ENCODE peak calls at places on chromosomes 6 and 20, in ten cellular contexts. F is GM13976; V is frontal cortex; K is GM19239; R is GM12891; M is activated CD8-positive, alpha-beta memory T cell treated with anti-CD3 and anti-CD28 coated beads for 4 hours; Z is NCI-H146; D is ELF-1; C is RWPE1; A is AG04450. J is an unnamed sample.

GRCh38 chr6:84645563-84646266 is 118.7 kb downstream of the TBX18 start:
- DNase-seq in F (no peak), V (no peak), K (no peak), R (no peak), M (no peak), Z (no peak), D (no peak), C (peak; percentile 38), A (no peak), J (no peak)

GRCh38 chr6:142088858-142089216 is 43.9 kb upstream of the GJE1 start:
- DNase-seq in F (no peak), V (no peak), K (no peak), R (peak; percentile 7), M (no peak), Z (peak; percentile 9), D (peak; percentile 81), C (peak; percentile 71), A (peak; percentile 3), J (no peak)

GRCh38 chr6:126094411-126094810 is 108.1 kb downstream of the TRMT11 start:
- DNase-seq in F (no peak), V (no peak), K (no peak), R (no peak), M (no peak), Z (no peak), D (no peak), C (no peak), A (no peak), J (no peak)

GRCh38 chr6:73514746-73515110 is 6.1 kb downstream of the EEF1A1 start:
- DNase-seq in F (no peak), V (no peak), K (no peak), R (no peak), M (no peak), Z (no peak), D (no peak), C (no peak), A (no peak), J (no peak)

GRCh38 chr20:11112837-11113236 is 439.0 kb upstream of the JAG1 start:
- DNase-seq in F (no peak), V (no peak), K (no peak), R (no peak), M (no peak), Z (peak; percentile 23), D (no peak), C (no peak), A (no peak), J (no peak)

GRCh38 chr6:73264446-73264845 is 1.4 kb upstream of the KHDC1 start:
- DNase-seq in F (no peak), V (no peak), K (no peak), R (no peak), M (no peak), Z (no peak), D (peak; percentile 9), C (peak; percentile 94), A (no peak), J (no peak)

GRCh38 chr6:56727097-56727845 is 84.6 kb upstream of the DST start:
- DNase-seq in F (no peak), V (no peak), K (no peak), R (no peak), M (no peak), Z (no peak), D (no peak), C (no peak), A (no peak), J (no peak)

GRCh38 chr6:72032056-72032455 is 145.7 kb downstream of the RIMS1 start:
- DNase-seq in F (no peak), V (no peak), K (no peak), R (no peak), M (no peak), Z (no peak), D (no peak), C (peak; percentile 27), A (no peak), J (no peak)

GRCh38 chr6:105326216-105326615 is 76.7 kb downstream of the PREP start:
- DNase-seq in F (no peak), V (no peak), K (no peak), R (no peak), M (no peak), Z (peak; percentile 74), D (no peak), C (no peak), A (no peak), J (no peak)